ENCODE peak calls at places on chromosomes 12 and 14, in five cellular contexts. G is fibroblast of mammary gland, A is fibroblast of gingiva, Q is right atrium auricular region, T is ACHN. K is an unnamed sample.

GRCh38 chr14:66379116-66379515 is 107.1 kb upstream of the CCDC196 start:
- DNase-seq in G (peak; percentile 4), A (no peak), Q (no peak), T (no peak), K (no peak)

GRCh38 chr12:106837782-106838181 is 63.3 kb downstream of the RIC8B start:
- DNase-seq in G (no peak), A (no peak), Q (no peak), T (no peak), K (no peak)

GRCh38 chr14:25953532-25954144 is 644.2 kb downstream of the NOVA1 start:
- DNase-seq in G (peak; percentile 91), A (no peak), Q (no peak), T (no peak), K (peak; percentile 54)

GRCh38 chr12:98532687-98533304 is 17.4 kb downstream of the TMPO start:
- DNase-seq in G (peak; percentile 66), A (peak; percentile 36), Q (no peak), T (peak; percentile 88), K (peak; percentile 68)

GRCh38 chr12:2051700-2052625 is 824 bp upstream of the CACNA1C start:
- DNase-seq in G (no peak), A (no peak), Q (no peak), T (no peak), K (peak; percentile 13)

GRCh38 chr12:124508323-124509096 is 58.9 kb downstream of the NCOR2 start:
- DNase-seq in G (peak; percentile 61), A (no peak), Q (no peak), T (no peak), K (no peak)

GRCh38 chr14:36519431-36520321 is at the start of gene NKX2-1:
- DNase-seq in G (no peak), A (no peak), Q (no peak), T (no peak), K (no peak)

GRCh38 chr12:109131522-109132050 is 15.2 kb downstream of the ACACB start:
- DNase-seq in G (no peak), A (peak; percentile 31), Q (no peak), T (no peak), K (no peak)

GRCh38 chr14:66117600-66117999 is 368.6 kb upstream of the CCDC196 start:
- DNase-seq in G (peak; percentile 67), A (peak; percentile 8), Q (no peak), T (peak; percentile 35), K (no peak)

GRCh38 chr14:87613856-87614255 is 379.1 kb downstream of the GALC start:
- DNase-seq in G (no peak), A (no peak), Q (no peak), T (no peak), K (no peak)

GRCh38 chr12:11822071-11822818 is 172.8 kb downstream of the ETV6 start:
- DNase-seq in G (peak; percentile 64), A (no peak), Q (no peak), T (peak; percentile 73), K (peak; percentile 58)

GRCh38 chr14:77098470-77099353 is 654 bp downstream of the CIPC start:
- DNase-seq in G (no peak), A (peak; percentile 55), Q (peak; percentile 73), T (peak; percentile 15), K (peak; percentile 38)

GRCh38 chr12:39935275-39935674 is 170.6 kb downstream of the SLC2A13 start:
- DNase-seq in G (peak; percentile 80), A (peak; percentile 10), Q (no peak), T (no peak), K (no peak)

GRCh38 chr12:43795716-43796282 is 10.3 kb downstream of the TWF1 start:
- DNase-seq in G (no peak), A (peak; percentile 65), Q (no peak), T (no peak), K (no peak)

GRCh38 chr12:132124766-132125425 is 19.2 kb downstream of the DDX51 start:
- DNase-seq in G (no peak), A (no peak), Q (no peak), T (no peak), K (no peak)

GRCh38 chr14:61256826-61257468 is 24.2 kb downstream of the TMEM30B start:
- DNase-seq in G (no peak), A (no peak), Q (no peak), T (no peak), K (no peak)

GRCh38 chr12:7915911-7916403 is 20.0 kb downstream of the SLC2A3 start:
- DNase-seq in G (no peak), A (no peak), Q (no peak), T (no peak), K (peak; percentile 12)

GRCh38 chr12:38175538-38175937 is 141.0 kb upstream of the ALG10B start:
- DNase-seq in G (no peak), A (no peak), Q (no peak), T (peak; percentile 58), K (no peak)

GRCh38 chr14:106417224-106418049 is 891.1 kb downstream of the TMEM121 start:
- DNase-seq in G (peak; percentile 36), A (no peak), Q (no peak), T (peak; percentile 22), K (no peak)

GRCh38 chr12:4282103-4282891 is 8.7 kb downstream of the CCND2 start:
- DNase-seq in G (no peak), A (no peak), Q (no peak), T (no peak), K (no peak)

GRCh38 chr12:116135209-116135930 is 142.1 kb downstream of the MED13L start:
- DNase-seq in G (peak; percentile 88), A (peak; percentile 58), Q (no peak), T (peak; percentile 38), K (no peak)

GRCh38 chr12:79083181-79083580 is 218.6 kb downstream of the SYT1 start:
- DNase-seq in G (peak; percentile 2), A (no peak), Q (no peak), T (peak; percentile 42), K (no peak)

GRCh38 chr14:55120466-55121144 is 8.4 kb upstream of the LGALS3 start:
- DNase-seq in G (no peak), A (no peak), Q (no peak), T (no peak), K (no peak)

GRCh38 chr14:24058951-24059475 is 7.2 kb downstream of the CARMIL3 start:
- DNase-seq in G (no peak), A (no peak), Q (no peak), T (no peak), K (no peak)

GRCh38 chr14:65073605-65074201 is 28.6 kb downstream of the MAX start:
- DNase-seq in G (no peak), A (no peak), Q (no peak), T (no peak), K (no peak)

GRCh38 chr12:5188413-5188930 is 144.8 kb downstream of the KCNA5 start:
- DNase-seq in G (no peak), A (no peak), Q (no peak), T (no peak), K (no peak)

GRCh38 chr12:108337235-108338223 is 1.6 kb downstream of the CMKLR1 start:
- DNase-seq in G (peak; percentile 26), A (peak; percentile 46), Q (no peak), T (peak; percentile 55), K (peak; percentile 42)

GRCh38 chr12:238116-238515 is 24.2 kb upstream of the SLC6A12 start:
- DNase-seq in G (no peak), A (no peak), Q (no peak), T (no peak), K (no peak)

GRCh38 chr12:88391556-88391955 is 188.7 kb downstream of the KITLG start:
- DNase-seq in G (peak; percentile 94), A (peak; percentile 95), Q (no peak), T (peak; percentile 39), K (peak; percentile 88)

GRCh38 chr14:72906879-72907278 is 13.0 kb upstream of the DPF3 start:
- DNase-seq in G (no peak), A (no peak), Q (no peak), T (peak; percentile 55), K (no peak)

GRCh38 chr14:59936145-59936544 is 16.2 kb downstream of the LRRC9 start:
- DNase-seq in G (no peak), A (no peak), Q (no peak), T (no peak), K (no peak)

GRCh38 chr12:85155791-85156190 is 119.6 kb downstream of the LRRIQ1 start:
- DNase-seq in G (peak; percentile 18), A (peak; percentile 43), Q (no peak), T (peak; percentile 73), K (peak; percentile 17)

GRCh38 chr12:122571821-122572220 is 44.8 kb downstream of the KNTC1 start:
- DNase-seq in G (no peak), A (no peak), Q (no peak), T (no peak), K (no peak)

GRCh38 chr14:97408937-97409860 is 612.0 kb downstream of the VRK1 start:
- DNase-seq in G (no peak), A (no peak), Q (no peak), T (no peak), K (no peak)